ENCODE peak calls at places on chromosome 2, in seven cellular contexts. M is H9, E is mesendoderm, U is IMR-90, V is H1, C is trophoblast cell, O is mesenchymal stem cell. Z is an unnamed sample.
A peak's percentile ranks its signal among the peaks of the same experiment; 100 is the strongest.

GRCh38 chr2:207513577-207514257 is 16.0 kb upstream of the CREB1 start:
- DNase-seq in U (peak; percentile 96), M (no peak), C (peak; percentile 76), O (peak; percentile 93), E (no peak), V (no peak), Z (no peak)

GRCh38 chr2:11743846-11744553 is 2.4 kb upstream of the LPIN1 start:
- DNase-seq in V (peak; percentile 64), M (peak; percentile 96), E (peak; percentile 99), U (peak; percentile 100), O (peak; percentile 100), C (peak; percentile 99), Z (peak; percentile 80)

GRCh38 chr2:57696016-57696415 is 350.6 kb upstream of the VRK2 start:
- DNase-seq in U (peak; percentile 1), O (peak; percentile 13), E (peak; percentile 92), V (no peak), C (peak; percentile 92), M (peak; percentile 56), Z (no peak)

GRCh38 chr2:102686479-102687439 is 67.4 kb downstream of the SLC9A2 start:
- DNase-seq in E (no peak), C (no peak), U (no peak), V (no peak), O (no peak), M (no peak), Z (no peak)

GRCh38 chr2:233281986-233282603 is 25.5 kb upstream of the SAG start:
- DNase-seq in O (no peak), V (no peak), U (no peak), E (no peak), M (no peak), C (no peak), Z (no peak)

GRCh38 chr2:54773838-54774237 is 50.4 kb downstream of the EML6 start:
- DNase-seq in V (peak; percentile 57), M (peak; percentile 53), U (no peak), C (peak; percentile 46), E (peak; percentile 76), O (peak; percentile 4), Z (no peak)

GRCh38 chr2:122390406-122390805 is 635.0 kb downstream of the TSN start:
- DNase-seq in V (no peak), O (no peak), M (no peak), C (no peak), U (no peak), E (peak; percentile 1), Z (no peak)

GRCh38 chr2:236172238-236172865 is 4.2 kb upstream of the GBX2 start:
- DNase-seq in O (no peak), E (no peak), C (peak; percentile 18), U (no peak), V (peak; percentile 51), M (no peak), Z (peak; percentile 29)

GRCh38 chr2:239154971-239155805 is 245.6 kb downstream of the HDAC4 start:
- DNase-seq in U (no peak), V (no peak), E (no peak), M (peak; percentile 10), O (no peak), C (no peak), Z (no peak)

GRCh38 chr2:173159794-173160463 is 84.3 kb downstream of the MAP3K20 start:
- DNase-seq in E (peak; percentile 85), V (no peak), U (peak; percentile 99), M (peak; percentile 38), C (peak; percentile 98), O (peak; percentile 99), Z (peak; percentile 8)

GRCh38 chr2:66441651-66442365 is 6.9 kb downstream of the MEIS1 start:
- DNase-seq in M (no peak), U (no peak), O (peak; percentile 58), V (no peak), E (peak; percentile 25), C (no peak), Z (no peak)

GRCh38 chr2:240884221-240884620 is 11.7 kb downstream of the MAB21L4 start:
- DNase-seq in O (no peak), U (no peak), E (no peak), C (no peak), V (no peak), M (no peak), Z (no peak)

GRCh38 chr2:128321784-128322650 is 3.3 kb upstream of the HS6ST1 start:
- DNase-seq in U (peak; percentile 75), C (peak; percentile 94), O (peak; percentile 81), E (peak; percentile 90), M (peak; percentile 78), V (peak; percentile 93), Z (peak; percentile 88)

GRCh38 chr2:159832026-159832425 is 34.0 kb upstream of the CD302 start:
- DNase-seq in V (no peak), U (no peak), C (no peak), E (no peak), M (no peak), O (no peak), Z (no peak)

GRCh38 chr2:211867845-211868361 is 670.7 kb downstream of the ERBB4 start:
- DNase-seq in O (peak; percentile 62), V (no peak), C (peak; percentile 78), E (no peak), U (peak; percentile 61), M (no peak), Z (no peak)

GRCh38 chr2:197211881-197212342 is 98.7 kb downstream of the ANKRD44 start:
- DNase-seq in M (no peak), E (no peak), U (no peak), O (no peak), C (no peak), V (no peak), Z (no peak)

GRCh38 chr2:199310654-199311275 is 147.0 kb downstream of the SATB2 start:
- DNase-seq in E (no peak), C (no peak), O (no peak), U (no peak), M (no peak), V (no peak), Z (no peak)

GRCh38 chr2:5794012-5794411 is 101.8 kb downstream of the SOX11 start:
- DNase-seq in U (no peak), O (no peak), M (no peak), C (peak; percentile 19), V (no peak), E (no peak), Z (no peak)

GRCh38 chr2:188114014-188114413 is 177.7 kb upstream of the GULP1 start:
- DNase-seq in M (no peak), C (peak; percentile 94), V (no peak), O (peak; percentile 55), U (peak; percentile 60), E (peak; percentile 67), Z (no peak)

GRCh38 chr2:190742431-190742830 is 93.5 kb downstream of the NAB1 start:
- DNase-seq in V (no peak), E (no peak), M (no peak), U (no peak), C (no peak), O (no peak), Z (no peak)

GRCh38 chr2:96523659-96524481 is 12.7 kb upstream of the ARID5A start:
- DNase-seq in V (no peak), E (no peak), O (no peak), M (no peak), C (peak; percentile 41), U (peak; percentile 24), Z (no peak)
- H3K4me2 ChIP-seq in V (no peak overlapping the region), E (no peak overlapping the region), O (no peak overlapping the region), M (no peak overlapping the region), C (no peak overlapping the region), U (no peak overlapping the region), Z (no peak overlapping the region)

GRCh38 chr2:47459021-47459420 is 56.1 kb downstream of the MSH2 start:
- DNase-seq in V (no peak), C (no peak), O (no peak), E (peak; percentile 48), U (no peak), M (no peak), Z (no peak)
- H2BK5ac ChIP-seq in V (no peak overlapping the region), C (no peak overlapping the region), O (no peak overlapping the region), E (no peak overlapping the region), U (no peak overlapping the region), M (no peak overlapping the region), Z (no peak overlapping the region)

DNA sequence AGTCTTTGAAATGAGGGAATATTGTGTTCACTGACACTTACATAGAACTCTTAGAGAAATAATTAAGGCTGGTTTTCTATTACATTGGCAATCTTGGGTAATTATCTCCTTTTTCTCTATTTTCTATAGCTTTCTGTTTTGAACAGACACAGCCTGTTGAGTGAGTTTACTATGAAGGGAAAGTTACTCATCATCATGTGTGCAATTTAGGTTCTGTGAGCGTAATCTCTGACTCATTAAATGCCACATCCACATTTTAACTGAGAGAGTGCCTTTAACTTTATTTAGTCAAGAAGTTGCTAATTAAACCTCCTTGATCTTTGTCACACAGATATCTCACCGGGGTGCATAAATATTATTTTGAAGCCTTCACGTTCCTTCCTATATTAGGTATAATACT is 174.0 kb upstream of the SLC8A1 start:
- DNase-seq in O (peak; percentile 57), C (peak; percentile 60), V (no peak), E (no peak), M (no peak), U (peak; percentile 90), Z (no peak)
- H3K4me2 ChIP-seq in O (no peak overlapping the region), C (no peak overlapping the region), V (no peak overlapping the region), E (no peak overlapping the region), M (no peak overlapping the region), U (peak overlapping the region; percentile 38), Z (no peak overlapping the region)

DNA sequence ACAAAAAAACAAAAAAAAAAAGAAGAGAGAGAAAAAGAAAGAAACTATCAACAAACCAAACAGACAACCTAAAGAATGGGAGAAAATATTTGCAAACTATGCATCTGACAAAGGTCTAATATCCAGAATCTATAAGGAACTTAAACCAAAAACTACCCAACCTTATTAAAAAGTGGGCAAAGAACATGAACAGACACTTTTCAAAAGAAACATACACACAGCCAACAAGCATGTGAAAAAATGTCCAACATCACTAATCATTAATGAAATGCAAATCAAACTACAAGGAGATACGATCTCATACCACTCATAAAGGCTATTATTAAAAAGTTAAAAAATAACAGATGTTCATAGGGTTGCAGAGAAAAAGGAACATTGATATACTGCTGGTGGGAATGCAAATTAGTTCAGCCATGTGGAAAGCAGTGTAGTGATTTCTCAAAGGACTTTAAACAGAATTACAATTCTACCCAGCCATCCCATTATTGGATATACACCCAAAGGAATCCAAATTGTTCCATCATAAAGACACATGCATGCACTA is 7.2 kb upstream of the POLE4 start:
- DNase-seq in E (no peak), C (no peak), O (no peak), V (no peak), U (no peak), M (no peak), Z (no peak)
- H2BK5ac ChIP-seq in E (no peak overlapping the region), C (no peak overlapping the region), O (no peak overlapping the region), V (no peak overlapping the region), U (no peak overlapping the region), M (no peak overlapping the region), Z (no peak overlapping the region)

GRCh38 chr2:200380139-200380561 is 73.7 kb downstream of the SPATS2L start:
- DNase-seq in C (no peak), O (peak; percentile 65), E (peak; percentile 64), M (no peak), U (peak; percentile 41), V (no peak), Z (no peak)
- H3K4me2 ChIP-seq in C (no peak overlapping the region), O (no peak overlapping the region), E (peak overlapping the region; percentile 9), M (no peak overlapping the region), U (peak overlapping the region; percentile 52), V (peak overlapping the region; percentile 70), Z (no peak overlapping the region)

Z was measured in neuronal stem cell.